ENCODE peak calls at places on chromosomes 16 and 17, in nine cellular contexts. W is pons, C is HEK293T, J is iPS-NIHi11, R is left ventricle myocardium superior, N is AG09319, X is fibroblast of gingiva, F is activated gamma-delta T cell treated with Interleukin-2 at 50 U/mL for 16 hours, V is hypothalamus. O is an unnamed sample.

GRCh38 chr16:81556715-81557284 is 112.2 kb downstream of the CMIP start:
- DNase-seq in N (no peak), J (no peak), V (no peak), X (no peak), C (no peak), F (no peak), R (no peak), W (no peak), O (no peak)

GRCh38 chr16:730666-731509 is 4.0 kb downstream of the HAGHL start:
- DNase-seq in X (no peak), W (no peak), C (no peak), V (no peak), F (no peak), J (no peak), R (no peak), N (no peak), O (no peak)

GRCh38 chr17:83062818-83063671 is 16.4 kb upstream of the METRNL start:
- DNase-seq in R (no peak), F (peak), N (no peak), C (no peak), V (no peak), W (no peak), X (no peak), J (no peak), O (no peak)

GRCh38 chr16:10992112-10992511 is 47.7 kb downstream of the CLEC16A start:
- DNase-seq in N (no peak), F (no peak), J (no peak), W (no peak), V (no peak), X (peak), C (no peak), R (no peak), O (no peak)

GRCh38 chr16:85252461-85252860 is 140.2 kb upstream of the CIBAR2 start:
- DNase-seq in R (no peak), W (no peak), N (no peak), F (peak), J (no peak), X (no peak), V (no peak), C (no peak), O (no peak)

GRCh38 chr17:59027750-59028149 is 78.9 kb downstream of the TRIM37 start:
- DNase-seq in X (no peak), W (peak), V (no peak), F (no peak), R (no peak), C (no peak), N (no peak), J (no peak), O (no peak)

GRCh38 chr17:76585048-76585648 is 512 bp downstream of the ST6GALNAC2 start:
- DNase-seq in C (no peak), X (no peak), F (no peak), R (peak), J (peak), V (no peak), W (no peak), N (no peak), O (no peak)

GRCh38 chr17:75551276-75551675 is 25.8 kb downstream of the LLGL2 start:
- DNase-seq in V (no peak), R (no peak), C (no peak), J (no peak), F (no peak), N (no peak), X (no peak), W (no peak), O (no peak)

GRCh38 chr17:55577011-55577586 is 65.8 kb upstream of the SMIM36 start:
- DNase-seq in F (no peak), J (no peak), X (peak), R (peak), W (peak), N (no peak), V (no peak), C (no peak), O (no peak)